ENCODE peak calls at places on chromosomes 2 and 18, in seven cellular contexts. W, Y, R, V, U, F and B are unnamed samples.

GRCh38 chr2:234500394-234501006 is 3.6 kb upstream of the ARL4C start:
- DNase-seq in W (peak; percentile 70), Y (peak; percentile 54), R (peak; percentile 75), V (no peak), U (peak; percentile 54), F (no peak), B (peak; percentile 94)

GRCh38 chr2:57878573-57878910 is 168.1 kb upstream of the VRK2 start:
- DNase-seq in W (no peak), Y (no peak), R (no peak), V (no peak), U (no peak), F (no peak), B (no peak)

GRCh38 chr18:2627821-2628276 is 27.7 kb upstream of the SMCHD1 start:
- DNase-seq in W (no peak), Y (peak; percentile 73), R (no peak), V (no peak), U (no peak), F (no peak), B (no peak)

GRCh38 chr18:67525328-67526110 is 9.0 kb upstream of the DSEL start:
- DNase-seq in W (no peak), Y (peak; percentile 94), R (peak; percentile 99), V (no peak), U (peak; percentile 76), F (no peak), B (no peak)

GRCh38 chr2:138632066-138632465 is 130.5 kb downstream of the SPOPL start:
- DNase-seq in W (no peak), Y (peak; percentile 95), R (peak; percentile 74), V (no peak), U (no peak), F (no peak), B (no peak)

GRCh38 chr2:3728104-3729054 is 25.0 kb downstream of the DCDC2C start:
- DNase-seq in W (no peak), Y (peak; percentile 30), R (peak; percentile 76), V (no peak), U (no peak), F (no peak), B (no peak)

GRCh38 chr2:26017464-26018183 is 16.3 kb upstream of the RAB10 start:
- DNase-seq in W (no peak), Y (no peak), R (no peak), V (no peak), U (no peak), F (no peak), B (no peak)

GRCh38 chr2:74474899-74475298 is 2.4 kb upstream of the MRPL53 start:
- DNase-seq in W (no peak), Y (no peak), R (no peak), V (peak; percentile 51), U (no peak), F (no peak), B (peak; percentile 69)

GRCh38 chr2:20585710-20586378 is 65.1 kb downstream of the HS1BP3 start:
- DNase-seq in W (no peak), Y (no peak), R (no peak), V (peak; percentile 49), U (no peak), F (peak; percentile 43), B (peak; percentile 59)

GRCh38 chr2:201452856-201453643 is 1.5 kb downstream of the STRADB start:
- DNase-seq in W (no peak), Y (no peak), R (no peak), V (no peak), U (no peak), F (no peak), B (no peak)

DNA sequence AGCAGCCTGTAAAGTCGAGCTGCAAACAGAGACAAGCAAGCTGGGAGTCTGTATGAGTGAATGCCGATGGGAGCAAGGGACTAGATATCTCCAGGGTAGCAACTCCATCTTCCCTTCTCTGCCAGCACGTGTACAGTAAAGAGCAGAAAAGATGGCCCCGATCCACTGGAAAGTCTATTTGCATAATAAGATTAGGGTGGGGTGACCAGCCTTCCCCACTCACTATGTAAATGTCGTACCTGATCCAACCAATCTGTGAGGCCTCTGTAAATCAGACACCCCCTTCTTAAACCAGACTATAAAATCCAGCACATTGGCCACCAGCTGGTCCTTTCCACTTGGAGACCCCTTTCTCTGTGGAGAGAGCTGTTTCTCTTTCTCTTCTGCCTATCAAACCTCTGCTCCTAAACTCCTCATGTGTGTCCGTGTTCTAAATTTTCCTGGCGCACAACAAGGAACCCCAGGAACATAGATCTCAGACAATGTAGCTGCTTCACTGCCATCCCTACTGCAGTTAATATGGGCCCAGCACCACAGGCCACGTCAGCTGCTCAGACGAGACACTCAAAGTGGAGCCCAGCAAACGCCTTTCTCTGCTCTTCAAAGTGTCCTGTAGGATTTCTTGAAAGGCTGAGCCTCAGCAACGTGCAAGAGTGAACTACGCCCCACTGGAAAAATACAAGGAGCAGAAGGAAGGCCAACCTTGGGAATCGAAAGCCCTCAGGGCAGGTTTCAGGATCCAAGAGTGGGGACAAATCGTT is 26.1 kb downstream of the DIPK1C start:
- DNase-seq in W (no peak), Y (no peak), R (no peak), V (no peak), U (no peak), F (no peak), B (no peak)
- H3K4me1 ChIP-seq in W (no peaks in the 10 kb centered on the region), Y (no peaks in the 10 kb centered on the region), R (no peaks in the 10 kb centered on the region), V (no peaks in the 10 kb centered on the region), U (no peaks in the 10 kb centered on the region), F (no peaks in the 10 kb centered on the region), B (peaks cover 2% of the 10 kb centered on the region)

GRCh38 chr2:32844253-32844652 is 102.5 kb upstream of the LTBP1 start:
- DNase-seq in W (no peak), Y (no peak), R (no peak), V (no peak), U (no peak), F (no peak), B (no peak)

GRCh38 chr2:32847734-32848133 is 99.0 kb upstream of the LTBP1 start:
- DNase-seq in W (no peak), Y (no peak), R (no peak), V (no peak), U (no peak), F (no peak), B (no peak)

GRCh38 chr2:32851777-32852439 is 94.8 kb upstream of the LTBP1 start:
- DNase-seq in W (no peak), Y (no peak), R (no peak), V (no peak), U (no peak), F (no peak), B (no peak)

GRCh38 chr2:32852821-32853220 is 93.9 kb upstream of the LTBP1 start:
- DNase-seq in W (no peak), Y (no peak), R (no peak), V (no peak), U (no peak), F (no peak), B (no peak)

DNA sequence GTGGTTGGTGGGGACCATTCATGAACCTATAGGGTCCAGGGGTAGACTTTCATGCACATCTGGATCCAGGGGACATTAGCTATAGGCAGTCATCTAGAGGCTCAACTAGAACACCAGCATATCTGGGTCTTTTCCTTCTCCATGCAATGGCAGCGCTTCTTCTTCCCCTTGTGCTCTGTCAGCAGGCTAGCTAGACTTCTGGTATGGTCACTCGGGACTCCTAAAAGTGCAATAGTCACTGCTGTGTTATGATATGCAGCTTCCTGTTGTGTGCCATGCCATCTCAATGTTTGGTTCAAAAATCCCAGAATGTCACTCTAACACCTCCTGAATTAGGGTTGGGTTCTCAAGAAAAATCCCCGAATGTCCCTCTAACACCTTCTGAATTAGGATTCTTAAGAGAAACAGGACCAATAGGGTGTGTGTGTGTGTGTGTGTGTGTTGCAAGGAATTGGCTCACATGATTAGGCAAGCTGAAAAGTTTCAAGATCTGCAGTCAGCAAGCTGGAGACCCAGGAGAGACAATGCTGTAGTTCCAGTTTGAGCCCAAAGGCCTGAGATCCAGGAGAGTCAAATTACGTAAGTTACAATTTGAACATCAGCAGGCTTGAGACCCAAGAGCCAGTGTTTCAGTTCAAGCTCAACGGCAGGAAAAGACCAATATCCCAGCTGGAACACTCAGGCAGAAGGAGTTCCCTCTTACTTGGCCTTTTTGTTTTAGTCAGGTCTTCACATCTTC is 97.1 kb upstream of the LTBP1 start:
- DNase-seq in W (no peak), Y (no peak), R (no peak), V (no peak), U (no peak), F (no peak), B (no peak)
- H3K4me1 ChIP-seq in W (no peaks in the 10 kb centered on the region), Y (no peaks in the 10 kb centered on the region), R (no peaks in the 10 kb centered on the region), V (no peaks in the 10 kb centered on the region), U (no peaks in the 10 kb centered on the region), F (no peaks in the 10 kb centered on the region), B (no peaks in the 10 kb centered on the region)

DNA sequence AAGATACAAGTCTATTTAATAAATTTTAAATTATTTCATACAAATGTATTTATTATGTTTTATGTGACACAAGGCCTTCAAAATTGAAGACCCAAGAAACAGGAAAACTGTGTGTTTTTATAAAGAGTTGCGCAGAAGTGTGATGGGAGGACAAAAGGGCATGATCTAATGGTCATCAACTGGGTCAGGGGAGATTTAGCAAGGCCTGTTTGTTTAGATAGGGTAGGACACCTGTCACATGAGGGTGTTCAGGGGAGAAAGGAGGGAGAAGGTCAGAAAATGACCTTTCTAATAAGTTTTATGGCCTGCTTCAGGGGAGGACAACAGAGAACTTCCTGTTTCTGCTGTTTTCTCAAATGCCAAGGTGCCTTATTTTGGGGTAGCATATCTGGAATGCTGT is 528.8 kb downstream of the STK39 start:
- DNase-seq in W (no peak), Y (no peak), R (no peak), V (no peak), U (no peak), F (no peak), B (no peak)
- H3K4me1 ChIP-seq in W (no peaks in the 10 kb centered on the region), Y (no peaks in the 10 kb centered on the region), R (no peaks in the 10 kb centered on the region), V (no peaks in the 10 kb centered on the region), U (no peaks in the 10 kb centered on the region), F (no peaks in the 10 kb centered on the region), B (no peaks in the 10 kb centered on the region)

DNA sequence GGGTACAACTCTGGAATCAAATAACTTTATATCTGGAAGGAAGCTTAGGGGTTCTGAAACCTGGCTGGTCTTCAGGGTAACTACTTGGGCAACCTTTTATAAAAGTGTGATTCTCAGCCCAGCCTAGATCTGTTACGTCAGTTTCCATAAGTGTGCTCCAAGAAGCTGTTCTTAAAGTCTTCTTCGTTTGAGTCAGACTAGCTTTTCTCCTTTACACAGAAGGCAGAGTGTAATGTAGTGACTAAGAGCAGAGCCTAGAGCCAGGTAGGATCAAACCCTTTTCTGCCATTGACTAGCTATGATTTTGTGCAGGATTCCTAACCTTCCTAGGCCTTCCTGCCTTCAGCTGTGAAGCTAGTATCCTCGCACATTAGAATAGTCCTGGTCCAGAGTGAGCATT is 5.8 kb downstream of the ITGA6 start:
- DNase-seq in W (no peak), Y (peak; percentile 61), R (no peak), V (no peak), U (no peak), F (no peak), B (no peak)
- H3K4me1 ChIP-seq in W (peaks cover 73% of the 10 kb centered on the region), Y (peaks cover 53% of the 10 kb centered on the region), R (peaks cover 4% of the 10 kb centered on the region), V (no peaks in the 10 kb centered on the region), U (peaks cover 5% of the 10 kb centered on the region), F (peaks cover 13% of the 10 kb centered on the region), B (peaks cover 100% of the 10 kb centered on the region)

GRCh38 chr2:237972211-237972610 is 5.4 kb downstream of the UBE2F start:
- DNase-seq in W (no peak), Y (no peak), R (no peak), V (no peak), U (no peak), F (no peak), B (no peak)
- H3K4me1 ChIP-seq in W (peaks cover 15% of the 10 kb centered on the region), Y (no peaks in the 10 kb centered on the region), R (peaks cover 4% of the 10 kb centered on the region), V (peaks cover 2% of the 10 kb centered on the region), U (peaks cover 15% of the 10 kb centered on the region), F (peaks cover 8% of the 10 kb centered on the region), B (peaks cover 22% of the 10 kb centered on the region)